ENCODE peak calls at places on chromosomes 3 and 15, in ten cellular contexts. C is GM12865, M is fibroblast of mammary gland, W is DND-41, K is GM23338, B is body of pancreas, F is fibroblast of villous mesenchyme, Q is stomach, I is fibroblast of lung, L is psoas muscle. J is an unnamed sample.

GRCh38 chr3:113676252-113676651 is 20.2 kb downstream of the USF3 start:
- DNase-seq in F (no peak), Q (no peak), C (no peak), W (no peak), L (no peak), M (no peak), K (no peak), I (no peak), B (no peak), J (no peak)

GRCh38 chr15:36109943-36110658 is 469.3 kb upstream of the CDIN1 start:
- DNase-seq in M (peak), Q (no peak), F (peak), B (peak), W (no peak), K (no peak), L (no peak), I (peak), C (no peak), J (peak)

GRCh38 chr3:159852256-159852655 is 136.4 kb upstream of the IL12A start:
- DNase-seq in F (peak), W (no peak), C (no peak), Q (no peak), K (no peak), B (no peak), I (peak), L (no peak), M (no peak), J (no peak)

GRCh38 chr3:195123196-195123805 is 147.7 kb downstream of the XXYLT1 start:
- DNase-seq in F (no peak), Q (no peak), W (no peak), L (no peak), I (no peak), M (no peak), C (no peak), B (no peak), K (peak), J (no peak)

GRCh38 chr3:16515885-16516420 is 2.5 kb upstream of the RFTN1 start:
- DNase-seq in C (peak), I (no peak), M (no peak), B (no peak), F (no peak), W (no peak), Q (no peak), K (no peak), L (no peak), J (no peak)

GRCh38 chr3:41053220-41053619 is 146.1 kb upstream of the CTNNB1 start:
- DNase-seq in L (no peak), B (no peak), M (no peak), F (no peak), I (no peak), Q (no peak), C (no peak), W (no peak), K (no peak), J (no peak)

GRCh38 chr3:37753428-37753827 is 108.3 kb upstream of the CTDSPL start:
- DNase-seq in F (no peak), B (no peak), W (no peak), M (peak), L (no peak), I (no peak), C (peak), K (no peak), Q (no peak), J (no peak)

GRCh38 chr3:122642935-122643334 is 37.7 kb upstream of the PARP14 start:
- DNase-seq in M (no peak), B (no peak), L (no peak), Q (no peak), I (no peak), C (peak), W (no peak), F (no peak), K (no peak), J (peak)

GRCh38 chr3:133872781-133873180 is 22.9 kb downstream of the RAB6B start:
- DNase-seq in W (no peak), C (no peak), Q (no peak), M (no peak), F (no peak), L (no peak), I (no peak), K (peak), B (no peak), J (no peak)

GRCh38 chr15:74613089-74613952 is 2.3 kb upstream of the CLK3 start:
- DNase-seq in B (no peak), C (no peak), L (no peak), M (no peak), F (no peak), I (no peak), K (no peak), W (no peak), Q (no peak), J (no peak)

GRCh38 chr3:71461098-71461497 is 122.4 kb downstream of the FOXP1 start:
- DNase-seq in M (no peak), C (no peak), K (no peak), I (no peak), F (no peak), B (no peak), L (no peak), Q (no peak), W (no peak), J (no peak)

GRCh38 chr3:132255041-132255745 is 62.0 kb upstream of the ACP3 start:
- DNase-seq in M (peak), Q (no peak), L (no peak), K (peak), I (peak), F (peak), W (no peak), C (no peak), B (no peak), J (peak)

GRCh38 chr15:71752604-71753289 is 57.6 kb upstream of the NR2E3 start:
- DNase-seq in Q (no peak), B (peak), C (peak), F (peak), L (peak), W (no peak), M (peak), I (peak), K (peak), J (peak)

GRCh38 chr3:188497021-188497420 is 343.1 kb downstream of the LPP start:
- DNase-seq in M (peak), I (no peak), L (no peak), W (no peak), K (no peak), F (no peak), B (no peak), C (no peak), Q (no peak), J (no peak)

GRCh38 chr3:10437272-10437994 is 68.0 kb downstream of the ATP2B2 start:
- DNase-seq in W (peak), I (peak), C (peak), L (no peak), M (peak), K (no peak), F (peak), Q (no peak), B (peak), J (peak)

GRCh38 chr3:172644258-172644657 is 66.6 kb downstream of the NCEH1 start:
- DNase-seq in Q (no peak), B (no peak), W (no peak), C (no peak), K (no peak), F (no peak), M (no peak), I (no peak), L (no peak), J (no peak)

GRCh38 chr3:39638286-39638685 is 170.8 kb downstream of the MOBP start:
- DNase-seq in Q (no peak), C (no peak), I (no peak), W (no peak), B (no peak), K (no peak), L (no peak), M (no peak), F (no peak), J (no peak)

GRCh38 chr3:81242871-81243270 is 518.6 kb downstream of the GBE1 start:
- DNase-seq in F (peak), L (no peak), M (peak), C (peak), I (peak), B (no peak), K (no peak), W (no peak), Q (no peak), J (no peak)

GRCh38 chr3:88572450-88572849 is 422.7 kb downstream of the C3orf38 start:
- DNase-seq in K (no peak), Q (no peak), W (no peak), M (no peak), C (no peak), I (no peak), B (no peak), L (no peak), F (no peak), J (no peak)

GRCh38 chr3:163863146-163863545 is 1215.2 kb downstream of the SI start:
- DNase-seq in Q (no peak), F (peak), K (no peak), M (peak), I (no peak), L (no peak), B (no peak), C (no peak), W (no peak), J (no peak)

GRCh38 chr3:72245183-72245811 is 460.3 kb upstream of the PROK2 start:
- DNase-seq in K (no peak), W (no peak), B (peak), Q (peak), C (no peak), F (no peak), M (no peak), L (peak), I (peak), J (no peak)

GRCh38 chr3:127732303-127732702 is 59.6 kb downstream of the ABTB1 start:
- DNase-seq in K (peak), Q (no peak), I (no peak), M (no peak), L (no peak), W (no peak), C (no peak), B (no peak), F (no peak), J (no peak)

GRCh38 chr3:110789315-110789714 is 282.3 kb upstream of the NECTIN3 start:
- DNase-seq in C (no peak), M (peak), L (no peak), I (peak), W (no peak), F (peak), B (no peak), K (no peak), Q (no peak), J (no peak)

GRCh38 chr15:66955871-66956585 is 109.4 kb upstream of the SMAD3 start:
- DNase-seq in B (no peak), F (no peak), C (no peak), I (no peak), W (no peak), Q (no peak), M (peak), K (no peak), L (no peak), J (no peak)

GRCh38 chr3:136889947-136890346 is 27.9 kb downstream of the NCK1 start:
- DNase-seq in I (no peak), F (no peak), M (no peak), B (no peak), L (no peak), W (no peak), Q (no peak), C (no peak), K (no peak), J (no peak)

GRCh38 chr3:24237971-24238767 is 256.5 kb downstream of the THRB start:
- DNase-seq in W (peak), M (peak), K (peak), B (peak), L (no peak), Q (no peak), C (peak), F (peak), I (peak), J (peak)

GRCh38 chr3:189392969-189393368 is 221.2 kb downstream of the TPRG1 start:
- DNase-seq in W (no peak), M (peak), K (no peak), F (no peak), B (peak), Q (peak), C (no peak), L (no peak), I (no peak), J (no peak)

GRCh38 chr3:194212869-194213320 is 76.9 kb downstream of the HES1 start:
- DNase-seq in I (no peak), F (no peak), B (peak), C (no peak), Q (no peak), M (no peak), K (peak), W (peak), L (no peak), J (no peak)

GRCh38 chr3:141353652-141354495 is 14.4 kb upstream of the ZBTB38 start:
- DNase-seq in I (no peak), C (no peak), F (peak), M (peak), K (no peak), W (no peak), L (no peak), Q (no peak), B (no peak), J (no peak)

GRCh38 chr3:46923559-46924350 is 46.2 kb downstream of the PTH1R start:
- DNase-seq in K (peak), L (no peak), B (no peak), I (peak), C (peak), M (peak), F (peak), Q (peak), W (peak), J (no peak)

GRCh38 chr3:99714146-99714545 is 75.8 kb downstream of the COL8A1 start:
- DNase-seq in I (peak), W (no peak), F (peak), K (no peak), C (no peak), Q (no peak), M (peak), B (no peak), L (no peak), J (no peak)

DNA sequence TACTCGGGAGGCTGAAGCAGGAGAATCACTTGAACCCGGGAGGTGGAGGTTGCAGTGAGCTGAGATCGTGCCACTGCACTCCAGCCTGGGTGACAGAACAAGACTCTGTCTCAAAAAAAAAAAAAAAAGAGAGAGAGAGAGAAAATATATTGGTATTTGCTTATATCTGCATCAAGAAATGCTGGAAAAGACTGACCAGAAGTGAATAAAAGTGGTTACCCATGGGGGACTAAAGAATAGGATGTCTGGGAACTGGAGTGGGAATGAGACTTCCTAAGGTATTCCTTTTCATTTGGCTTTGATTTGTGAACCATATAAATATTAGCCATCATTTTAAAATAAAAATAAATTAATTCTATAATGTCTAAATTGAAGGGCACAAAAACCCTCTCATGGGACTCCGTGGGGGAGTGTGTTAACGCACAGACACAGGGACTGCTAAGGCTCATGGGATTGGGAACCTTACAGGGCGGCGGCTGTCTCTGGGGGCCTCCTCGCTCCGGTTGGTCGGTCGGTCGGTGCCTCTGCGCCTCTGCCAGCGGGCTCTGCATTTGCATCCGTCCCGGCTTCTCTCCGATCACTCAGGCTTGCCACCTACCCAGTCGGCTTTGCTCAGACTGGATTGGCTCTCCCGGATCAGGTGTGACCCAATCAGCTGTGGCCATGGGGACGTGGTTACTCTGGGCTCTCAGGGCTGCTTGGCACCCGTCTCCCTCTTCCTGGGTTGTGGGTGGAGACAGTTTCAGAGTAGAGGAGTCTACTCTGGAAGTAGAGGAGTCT is 12.7 kb upstream of the TSPAN3 start:
- DNase-seq in K (peak), F (peak), B (peak), I (no peak), C (peak), L (peak), M (peak), Q (peak), W (no peak), J (no peak)
- H3K4me3 ChIP-seq in K (peak), F (peak), B (no peak), I (no peak), C (peak), L (peak), M (peak), Q (peak), W (no peak), J (peak)

DNA sequence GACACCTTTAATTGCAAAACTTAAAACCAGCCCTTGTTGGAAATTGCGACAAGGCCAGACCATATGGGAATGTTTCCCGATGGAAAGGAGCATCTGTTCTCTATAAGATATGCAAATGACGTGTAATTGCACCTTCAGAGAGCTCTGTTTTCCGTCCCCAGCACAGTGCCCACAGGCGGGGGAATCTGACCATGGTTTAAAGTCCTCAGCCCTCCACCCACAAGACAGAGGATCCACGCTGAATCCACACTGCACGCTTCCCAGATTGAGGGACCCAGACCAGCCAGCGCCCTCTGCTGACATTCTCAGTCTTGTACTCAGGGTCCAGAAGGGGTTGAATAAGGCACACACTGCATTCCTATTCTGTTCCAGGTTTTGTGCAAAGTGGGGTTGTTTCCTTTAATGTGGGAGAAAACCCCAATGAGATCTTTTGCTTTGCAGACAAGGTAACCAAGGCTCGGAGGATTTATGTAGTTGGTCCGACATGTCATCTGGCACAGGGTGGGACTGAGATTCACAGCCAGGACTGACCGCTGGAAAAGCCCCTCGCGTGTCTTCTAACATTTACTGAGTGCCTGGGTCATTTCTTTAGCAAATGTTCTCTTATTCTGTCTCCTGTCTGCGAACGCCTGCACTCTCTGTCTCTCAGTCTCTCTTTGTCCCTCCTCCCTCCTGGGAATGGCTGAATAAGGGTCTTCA is 36.8 kb upstream of the KLHL25 start:
- DNase-seq in B (peak), F (peak), M (peak), C (peak), W (peak), Q (peak), L (peak), I (peak), K (peak), J (peak)
- TF ChIP-seq CTCF in B (peak), F (peak), M (peak), C (peak), W (peak), Q (peak), L (peak), I (peak), K (peak), J (peak)

DNA sequence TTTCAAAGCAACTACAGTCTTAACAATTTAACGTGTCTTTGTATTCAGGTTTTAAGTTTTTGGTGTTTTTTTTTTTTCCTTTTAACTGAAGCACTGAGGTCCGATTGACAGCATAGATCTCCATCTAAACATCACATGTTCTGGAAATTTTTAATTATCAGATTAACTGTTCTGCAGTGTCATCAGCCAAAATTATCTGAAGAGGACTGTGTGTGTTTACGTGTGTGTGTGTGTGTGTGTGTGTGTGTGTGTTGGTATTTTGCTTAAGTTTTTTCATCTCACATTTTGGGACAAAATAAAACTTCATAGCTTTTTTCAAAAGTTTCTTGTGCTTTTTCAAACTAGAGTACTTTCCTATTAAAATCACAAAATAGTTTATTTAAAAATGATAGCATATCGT is 1.8 kb downstream of the PIK3CA start:
- DNase-seq in C (no peak), Q (no peak), I (peak), L (no peak), W (no peak), F (peak), M (peak), K (no peak), B (no peak), J (no peak)
- H3K4me3 ChIP-seq in C (peak), Q (peak), I (peak), L (peak), W (peak), F (peak), M (peak), K (peak), B (no peak), J (peak)

GRCh38 chr15:78672285-78673003 is 31.4 kb upstream of the CHRNB4 start:
- DNase-seq in C (no peak), M (no peak), K (no peak), W (no peak), Q (no peak), B (no peak), I (no peak), F (no peak), L (no peak), J (no peak)
- TF ChIP-seq CTCF in C (no peak), M (no peak), K (no peak), W (no peak), Q (no peak), B (no peak), I (no peak), F (no peak), L (no peak), J (no peak)